ENCODE peak calls at places on chromosomes 4 and X, in nine cellular contexts. T is AG10803; O is astrocyte of the spinal cord; Y is effector memory CD4-positive, alpha-beta T cell; Q is WERI-Rb-1; U is prostate gland; B is sigmoid colon; I is mesendoderm; N is HCT116. J is an unnamed sample.

GRCh38 chr4:2907706-2908293 is 55.4 kb downstream of the NOP14 start:
- DNase-seq in T (no peak), O (no peak), Y (no peak), Q (no peak), U (peak), B (no peak), I (no peak), N (no peak), J (no peak)

GRCh38 chr4:25234390-25235367 is 846 bp downstream of the PI4K2B start:
- DNase-seq in T (peak), O (peak), Y (peak), Q (peak), U (peak), B (peak), I (peak), N (peak), J (peak)

GRCh38 chr4:82256718-82257117 is 117.1 kb downstream of the HNRNPD start:
- DNase-seq in T (no peak), O (no peak), Y (no peak), Q (no peak), U (no peak), B (no peak), I (no peak), N (no peak), J (no peak)

GRCh38 chrX:74179936-74180454 is 124.0 kb upstream of the ZCCHC13 start:
- DNase-seq in T (no peak), O (no peak), Y (no peak), Q (no peak), U (no peak), B (no peak), I (no peak), N (no peak), J (no peak)

GRCh38 chrX:71652405-71652804 is 14.9 kb upstream of the LOC101059915 start:
- DNase-seq in T (peak), O (peak), Y (peak), Q (peak), U (peak), B (no peak), I (peak), N (peak), J (peak)

GRCh38 chrX:153463031-153463430 is 7.3 kb downstream of the HAUS7 start:
- DNase-seq in T (no peak), O (no peak), Y (no peak), Q (no peak), U (no peak), B (no peak), I (no peak), N (no peak), J (peak)

GRCh38 chr4:111187108-111187507 is 564.2 kb upstream of the PITX2 start:
- DNase-seq in T (no peak), O (no peak), Y (no peak), Q (no peak), U (no peak), B (no peak), I (no peak), N (no peak), J (no peak)

GRCh38 chrX:82081027-82081426 is 879.1 kb downstream of the SH3BGRL start:
- DNase-seq in T (no peak), O (no peak), Y (no peak), Q (no peak), U (no peak), B (no peak), I (peak), N (no peak), J (no peak)

GRCh38 chr4:131635191-131635590 is 1513.9 kb upstream of the PCDH10 start:
- DNase-seq in T (no peak), O (no peak), Y (no peak), Q (no peak), U (no peak), B (no peak), I (no peak), N (no peak), J (no peak)

GRCh38 chrX:30652527-30653414 is 452 bp upstream of the GK start:
- DNase-seq in T (peak), O (peak), Y (peak), Q (peak), U (peak), B (peak), I (peak), N (peak), J (peak)

GRCh38 chrX:30657542-30658238 is 4.5 kb downstream of the GK start:
- DNase-seq in T (peak), O (peak), Y (no peak), Q (no peak), U (no peak), B (no peak), I (no peak), N (no peak), J (no peak)

GRCh38 chrX:30659421-30659820 is 6.2 kb downstream of the GK start:
- DNase-seq in T (peak), O (peak), Y (no peak), Q (no peak), U (no peak), B (no peak), I (no peak), N (no peak), J (no peak)

GRCh38 chrX:30653415-30654131 is at the start of gene GK:
- DNase-seq in T (peak), O (no peak), Y (peak), Q (peak), U (peak), B (peak), I (no peak), N (no peak), J (peak)

DNA sequence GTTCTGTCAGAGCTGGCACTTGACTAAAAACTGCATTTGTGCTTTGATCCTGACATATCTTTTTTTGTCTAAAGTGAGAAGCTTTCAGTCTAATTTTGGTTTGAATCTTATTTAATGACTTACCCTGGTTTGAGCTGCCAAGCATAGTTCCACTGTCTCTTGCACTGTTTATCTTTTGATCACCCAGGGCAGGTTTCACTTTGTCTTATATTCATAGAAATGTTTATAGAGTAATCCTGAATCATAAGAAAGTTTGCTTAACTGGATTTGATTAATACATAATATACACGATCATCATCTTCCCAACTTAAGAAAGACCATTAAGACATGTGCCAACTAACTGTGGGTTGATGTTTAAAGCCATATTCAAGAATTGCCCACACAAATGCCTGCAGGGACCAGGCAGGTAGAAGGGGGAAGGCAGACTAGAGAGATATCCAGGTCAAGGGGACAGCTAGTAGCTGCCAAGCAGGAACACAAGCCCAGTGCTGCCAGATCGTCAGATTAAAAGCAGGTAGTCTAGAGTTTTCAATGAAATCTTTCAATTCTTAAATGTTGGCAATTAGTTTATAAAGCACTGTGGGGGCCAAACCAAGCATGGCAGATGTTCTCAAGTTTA is 1.9 kb downstream of the GK start:
- DNase-seq in T (no peak), O (no peak), Y (no peak), Q (no peak), U (no peak), B (no peak), I (no peak), N (no peak), J (peak)
- H3K4me3 ChIP-seq in T (no peak), O (no peak), Y (no peak), Q (no peak), U (no peak), B (no peak), I (no peak), N (no peak), J (no peak)

GRCh38 chr4:41652971-41653370 is 95.6 kb downstream of the PHOX2B start:
- DNase-seq in T (no peak), O (no peak), Y (no peak), Q (no peak), U (no peak), B (no peak), I (no peak), N (no peak), J (no peak)

GRCh38 chr4:41653523-41653922 is 95.0 kb downstream of the PHOX2B start:
- DNase-seq in T (no peak), O (no peak), Y (no peak), Q (no peak), U (no peak), B (no peak), I (no peak), N (no peak), J (no peak)

GRCh38 chr4:41656572-41657301 is 91.8 kb downstream of the PHOX2B start:
- DNase-seq in T (no peak), O (no peak), Y (no peak), Q (no peak), U (no peak), B (no peak), I (peak), N (no peak), J (peak)

GRCh38 chr4:41657561-41657960 is 91.0 kb downstream of the PHOX2B start:
- DNase-seq in T (no peak), O (no peak), Y (no peak), Q (no peak), U (no peak), B (no peak), I (peak), N (no peak), J (no peak)

GRCh38 chr4:41655177-41655576 is 93.3 kb downstream of the PHOX2B start:
- DNase-seq in T (peak), O (no peak), Y (no peak), Q (no peak), U (no peak), B (no peak), I (no peak), N (no peak), J (no peak)
- H3K4me3 ChIP-seq in T (no peak), O (no peak), Y (no peak), Q (no peak), U (no peak), B (no peak), I (no peak), N (no peak), J (no peak)

GRCh38 chr4:72974694-72975487 is 94.6 kb downstream of the COX18 start:
- DNase-seq in T (peak), O (peak), Y (no peak), Q (no peak), U (no peak), B (no peak), I (peak), N (no peak), J (no peak)
- H3K4me3 ChIP-seq in T (no peak), O (no peak), Y (no peak), Q (no peak), U (no peak), B (no peak), I (no peak), N (no peak), J (no peak)

GRCh38 chr4:168839758-168840385 is 170.2 kb downstream of the CBR4 start:
- DNase-seq in T (no peak), O (no peak), Y (no peak), Q (no peak), U (no peak), B (no peak), I (no peak), N (no peak), J (no peak)

GRCh38 chr4:168842186-168842585 is 167.9 kb downstream of the CBR4 start:
- DNase-seq in T (no peak), O (no peak), Y (no peak), Q (no peak), U (no peak), B (no peak), I (no peak), N (no peak), J (no peak)

GRCh38 chr4:168841682-168842019 is 168.4 kb downstream of the CBR4 start:
- DNase-seq in T (no peak), O (no peak), Y (no peak), Q (no peak), U (no peak), B (no peak), I (no peak), N (no peak), J (no peak)

GRCh38 chr4:168840988-168841681 is 168.9 kb downstream of the CBR4 start:
- DNase-seq in T (no peak), O (no peak), Y (no peak), Q (no peak), U (no peak), B (no peak), I (no peak), N (no peak), J (peak)

GRCh38 chr4:168840386-168840763 is 169.7 kb downstream of the CBR4 start:
- DNase-seq in T (no peak), O (no peak), Y (no peak), Q (no peak), U (no peak), B (no peak), I (no peak), N (no peak), J (no peak)
- H3K4me3 ChIP-seq in T (no peak), O (no peak), Y (no peak), Q (no peak), U (no peak), B (no peak), I (no peak), N (no peak), J (no peak)

DNA sequence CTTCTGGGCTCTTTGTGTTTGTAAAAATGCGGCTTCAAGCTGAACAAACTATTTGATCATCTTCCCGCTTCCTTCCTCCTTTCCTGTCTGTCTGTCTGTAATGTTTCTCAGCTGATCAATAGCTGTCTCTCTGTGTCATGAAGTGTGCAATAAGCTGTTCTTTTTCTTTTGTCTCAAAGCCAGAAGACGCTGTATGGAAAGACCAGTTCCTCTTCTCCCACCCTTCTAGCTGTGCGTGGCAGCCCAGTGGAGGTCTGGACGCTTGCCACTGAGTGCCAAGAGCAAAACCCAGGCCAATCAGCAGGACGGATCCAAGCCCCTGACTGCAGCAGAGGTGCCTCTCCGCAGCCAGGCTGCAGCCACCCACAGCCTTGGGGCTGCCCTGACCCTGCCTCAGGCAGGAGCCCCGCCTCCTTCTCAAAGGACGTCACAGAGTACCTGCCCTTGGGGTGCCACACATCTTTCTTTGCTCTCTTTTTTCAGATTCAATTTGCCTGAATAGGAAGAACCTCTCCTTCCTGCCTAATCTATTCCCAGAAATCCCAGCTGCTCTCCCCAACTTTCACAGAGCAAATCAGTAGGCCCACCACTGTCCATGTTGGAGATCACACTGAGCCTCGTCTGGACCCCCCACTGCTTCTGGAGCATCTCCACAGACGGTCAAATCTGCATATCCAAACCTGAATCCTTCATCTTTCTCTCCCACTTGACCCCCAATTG is 59.1 kb downstream of the MAML3 start:
- DNase-seq in T (no peak), O (peak), Y (no peak), Q (no peak), U (peak), B (peak), I (peak), N (no peak), J (peak)
- H3K4me3 ChIP-seq in T (no peak), O (no peak), Y (peak), Q (no peak), U (no peak), B (no peak), I (no peak), N (no peak), J (no peak)

GRCh38 chrX:45758738-45759397 is 558.2 kb upstream of the DIPK2B start:
- DNase-seq in T (peak), O (peak), Y (no peak), Q (no peak), U (no peak), B (no peak), I (no peak), N (no peak), J (no peak)

GRCh38 chrX:45758319-45758718 is 557.6 kb upstream of the DIPK2B start:
- DNase-seq in T (peak), O (peak), Y (peak), Q (no peak), U (no peak), B (no peak), I (no peak), N (no peak), J (no peak)

GRCh38 chrX:45756562-45756961 is 555.9 kb upstream of the DIPK2B start:
- DNase-seq in T (no peak), O (peak), Y (peak), Q (no peak), U (peak), B (no peak), I (no peak), N (no peak), J (peak)

GRCh38 chrX:45757272-45757671 is 556.6 kb upstream of the DIPK2B start:
- DNase-seq in T (no peak), O (no peak), Y (no peak), Q (no peak), U (no peak), B (no peak), I (no peak), N (no peak), J (no peak)

DNA sequence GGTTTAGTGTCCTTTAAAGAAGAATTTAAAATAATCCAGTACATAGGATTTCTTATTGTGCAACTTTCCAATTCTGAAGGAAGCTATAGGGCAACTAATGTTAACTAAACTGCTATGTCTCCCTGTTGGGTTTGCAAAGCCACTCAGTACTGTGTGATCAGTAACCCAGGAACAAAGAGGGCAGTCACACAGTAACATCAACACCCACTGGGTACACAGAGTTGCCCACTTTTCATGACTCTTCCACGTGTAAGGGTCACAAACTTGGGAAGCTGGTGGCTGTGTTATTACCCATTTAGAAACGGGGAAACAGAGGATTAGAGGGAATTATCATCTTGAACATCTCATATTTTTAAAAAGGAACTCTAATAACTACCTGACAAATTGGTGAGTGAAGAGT is 555.0 kb upstream of the DIPK2B start:
- DNase-seq in T (no peak), O (peak), Y (no peak), Q (no peak), U (no peak), B (no peak), I (no peak), N (no peak), J (no peak)
- H3K4me3 ChIP-seq in T (no peak), O (no peak), Y (no peak), Q (no peak), U (no peak), B (no peak), I (no peak), N (no peak), J (no peak)

J was measured in thyroid gland.